ENCODE peak calls at places on chromosomes 4 and X, in four cellular contexts. J is mesendoderm, E is neuronal stem cell, N is H9. W is an unnamed sample.

GRCh38 chr4:186725422-186726149 is 1.9 kb upstream of the FAT1 start:
- DNase-seq in N (peak; percentile 70), E (peak; percentile 63), J (peak; percentile 76), W (peak; percentile 88)

GRCh38 chrX:152872522-152872921 is 25.3 kb upstream of the ZNF185 start:
- DNase-seq in J (no peak), N (no peak), E (no peak), W (no peak)

GRCh38 chrX:45347877-45348675 is 147.4 kb upstream of the DIPK2B start:
- DNase-seq in E (no peak), J (no peak), N (no peak), W (peak; percentile 21)

GRCh38 chr4:147409350-147409749 is 71.5 kb upstream of the EDNRA start:
- DNase-seq in J (no peak), N (no peak), E (no peak), W (peak; percentile 57)

GRCh38 chr4:48553720-48554119 is 63.7 kb downstream of the ZAR1 start:
- DNase-seq in E (no peak), J (no peak), N (no peak), W (no peak)

GRCh38 chr4:60366661-60367060 is 833.5 kb upstream of the ADGRL3 start:
- DNase-seq in J (no peak), N (no peak), E (no peak), W (no peak)

GRCh38 chr4:99655315-99656081 is 2.1 kb downstream of the C4orf54 start:
- DNase-seq in E (no peak), J (no peak), N (no peak), W (peak; percentile 47)

GRCh38 chr4:145786261-145786660 is 106.3 kb downstream of the C4orf51 start:
- DNase-seq in E (no peak), J (no peak), N (no peak), W (no peak)

GRCh38 chrX:7278356-7278755 is 130.4 kb upstream of the PUDP start:
- DNase-seq in E (no peak), N (no peak), J (no peak), W (no peak)

GRCh38 chr4:80129785-80130184 is 56.8 kb upstream of the ANTXR2 start:
- DNase-seq in N (no peak), J (no peak), E (no peak), W (no peak)

GRCh38 chr4:142406917-142407501 is 439.1 kb downstream of the INPP4B start:
- DNase-seq in J (no peak), E (no peak), N (no peak), W (no peak)

GRCh38 chr4:39698424-39699009 is 581 bp downstream of the UBE2K start:
- DNase-seq in J (peak; percentile 89), N (peak; percentile 61), E (no peak), W (no peak)

GRCh38 chrX:130103605-130104004 is 6.7 kb downstream of the ELF4 start:
- DNase-seq in N (no peak), J (no peak), E (no peak), W (no peak)

GRCh38 chr4:57103051-57103450 is 7.1 kb downstream of the IGFBP7 start:
- DNase-seq in J (no peak), N (no peak), E (no peak), W (peak; percentile 35)
- H3K18ac ChIP-seq in J (no peak overlapping the region), N (peak overlapping the region; percentile 47), E (no peak overlapping the region), W (peak overlapping the region; percentile 28)

GRCh38 chr4:122900314-122900713 is 22.1 kb downstream of the NUDT6 start:
- DNase-seq in N (no peak), J (no peak), E (no peak), W (no peak)

GRCh38 chr4:122901621-122902020 is 20.8 kb downstream of the NUDT6 start:
- DNase-seq in J (no peak), E (no peak), N (no peak), W (peak; percentile 58)

GRCh38 chr4:122898370-122899150 is 23.8 kb downstream of the NUDT6 start:
- DNase-seq in E (no peak), N (no peak), J (no peak), W (peak; percentile 92)

GRCh38 chr4:122896270-122896669 is 26.1 kb downstream of the NUDT6 start:
- DNase-seq in E (no peak), N (no peak), J (no peak), W (no peak)

DNA sequence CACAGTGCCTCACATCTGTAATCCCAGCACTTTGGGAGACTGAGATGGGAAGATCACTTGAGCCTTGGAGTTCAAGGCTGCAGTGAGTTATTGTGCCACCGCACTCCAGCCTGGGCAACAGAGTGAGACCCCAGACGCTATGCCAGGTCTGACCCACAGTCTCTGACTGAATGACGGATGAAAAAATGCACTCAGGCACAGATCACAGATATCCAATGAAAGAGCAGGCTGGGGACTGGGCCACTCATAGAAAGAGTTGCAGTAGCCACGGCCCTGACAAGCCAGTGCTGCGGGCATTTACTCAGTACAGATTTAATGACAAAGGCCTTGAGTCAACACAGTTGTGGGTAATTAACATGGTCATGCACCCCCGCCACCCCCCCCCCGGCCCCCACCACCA is 22.7 kb downstream of the NUDT6 start:
- DNase-seq in J (no peak), E (no peak), N (peak; percentile 71), W (no peak)
- H3K18ac ChIP-seq in J (no peak overlapping the region), E (no peak overlapping the region), N (no peak overlapping the region), W (peak overlapping the region; percentile 6)

GRCh38 chr4:38665846-38666490 is 2.0 kb downstream of the KLF3 start:
- DNase-seq in J (no peak), E (no peak), N (no peak), W (no peak)

GRCh38 chr4:38668203-38668602 is 4.2 kb downstream of the KLF3 start:
- DNase-seq in J (no peak), N (no peak), E (no peak), W (no peak)

GRCh38 chr4:38669233-38669632 is 5.2 kb downstream of the KLF3 start:
- DNase-seq in N (no peak), J (peak; percentile 53), E (no peak), W (no peak)

GRCh38 chr4:38664704-38665401 is 854 bp downstream of the KLF3 start:
- DNase-seq in N (peak; percentile 71), E (peak; percentile 70), J (peak; percentile 87), W (peak; percentile 56)

GRCh38 chr4:38667005-38667771 is 3.2 kb downstream of the KLF3 start:
- DNase-seq in J (peak; percentile 99), E (peak; percentile 85), N (peak; percentile 93), W (peak; percentile 99)
- H3K18ac ChIP-seq in J (peak overlapping the region; percentile 78), E (no peak overlapping the region), N (peak overlapping the region; percentile 84), W (peak overlapping the region; percentile 90)

DNA sequence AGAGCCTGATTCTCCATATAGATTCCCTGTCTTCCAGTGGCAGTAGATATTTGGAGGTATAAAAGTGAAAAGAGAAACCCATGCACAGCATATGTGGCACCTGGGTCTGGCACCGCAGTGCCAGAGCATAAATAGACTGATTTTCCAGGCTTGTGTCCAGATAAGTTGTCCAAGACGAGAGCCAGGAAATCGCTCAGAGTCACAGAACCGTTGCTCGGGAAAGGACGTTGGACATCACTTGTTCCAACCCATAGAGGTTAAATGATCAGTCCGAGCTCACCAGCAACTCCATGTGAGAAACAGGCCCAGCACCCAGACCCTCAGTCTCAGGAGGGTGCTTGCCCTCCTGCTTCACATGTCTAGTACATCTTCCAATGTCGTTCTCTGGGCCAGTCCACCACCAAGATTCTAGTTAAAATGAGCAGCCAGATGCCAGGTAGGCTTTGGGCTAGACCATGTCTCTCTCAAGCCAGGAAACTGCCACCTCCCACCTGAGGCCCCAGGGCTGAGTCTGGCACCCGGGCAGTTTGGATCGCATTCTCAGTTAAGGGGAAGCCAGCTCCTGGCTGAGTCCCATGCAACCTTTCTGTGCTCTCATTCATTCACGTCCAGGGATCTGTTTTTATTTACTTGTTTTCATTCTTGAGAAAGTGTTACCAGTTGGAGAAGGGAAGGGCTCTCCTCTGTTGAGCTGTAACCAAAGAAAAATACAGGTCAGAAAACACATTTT is 91.8 kb downstream of the PHOX2B start:
- DNase-seq in N (no peak), E (no peak), J (peak; percentile 10), W (no peak)
- H3K18ac ChIP-seq in N (no peak overlapping the region), E (no peak overlapping the region), J (no peak overlapping the region), W (no peak overlapping the region)

GRCh38 chr4:41428941-41429669 is 108.9 kb upstream of the LIMCH1 start:
- DNase-seq in J (no peak), E (no peak), N (no peak), W (no peak)
- H3K18ac ChIP-seq in J (no peak overlapping the region), E (no peak overlapping the region), N (no peak overlapping the region), W (no peak overlapping the region)

GRCh38 chrX:110317079-110317819 is 636 bp downstream of the AMMECR1 start:
- DNase-seq in E (peak; percentile 0), J (peak; percentile 16), N (no peak), W (no peak)
- H3K18ac ChIP-seq in E (peak overlapping the region; percentile 99), J (peak overlapping the region; percentile 64), N (peak overlapping the region; percentile 90), W (peak overlapping the region; percentile 84)

DNA sequence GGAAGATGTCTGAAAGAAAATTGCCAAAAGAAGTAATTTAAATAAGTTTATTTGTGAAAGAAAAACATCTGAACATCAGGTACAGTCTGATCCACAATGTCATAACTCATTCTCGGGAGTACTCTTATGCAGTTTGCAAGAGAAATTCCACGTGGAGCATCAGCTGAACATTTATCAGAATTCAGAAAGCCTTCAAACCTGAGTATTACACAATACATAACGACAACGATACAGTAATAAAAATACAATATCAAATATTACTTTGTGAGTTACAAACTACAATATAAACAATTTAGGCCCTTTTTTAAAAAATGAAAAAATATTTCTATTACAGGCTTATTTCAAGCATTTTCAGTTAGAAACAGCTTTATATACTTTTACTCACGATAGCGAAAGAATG is 116.4 kb downstream of the RAB28 start:
- DNase-seq in J (no peak), E (no peak), N (no peak), W (no peak)
- H3K18ac ChIP-seq in J (no peak overlapping the region), E (no peak overlapping the region), N (no peak overlapping the region), W (no peak overlapping the region)

GRCh38 chr4:165433529-165433928 is 54.7 kb downstream of the CPE start:
- DNase-seq in E (no peak), J (no peak), N (peak; percentile 38), W (no peak)

GRCh38 chr4:165425629-165426028 is 46.8 kb downstream of the CPE start:
- DNase-seq in E (no peak), J (no peak), N (no peak), W (no peak)

GRCh38 chr4:165426769-165427168 is 48.0 kb downstream of the CPE start:
- DNase-seq in J (no peak), E (no peak), N (no peak), W (no peak)

GRCh38 chr4:165426331-165426730 is 47.5 kb downstream of the CPE start:
- DNase-seq in N (no peak), J (no peak), E (no peak), W (no peak)

DNA sequence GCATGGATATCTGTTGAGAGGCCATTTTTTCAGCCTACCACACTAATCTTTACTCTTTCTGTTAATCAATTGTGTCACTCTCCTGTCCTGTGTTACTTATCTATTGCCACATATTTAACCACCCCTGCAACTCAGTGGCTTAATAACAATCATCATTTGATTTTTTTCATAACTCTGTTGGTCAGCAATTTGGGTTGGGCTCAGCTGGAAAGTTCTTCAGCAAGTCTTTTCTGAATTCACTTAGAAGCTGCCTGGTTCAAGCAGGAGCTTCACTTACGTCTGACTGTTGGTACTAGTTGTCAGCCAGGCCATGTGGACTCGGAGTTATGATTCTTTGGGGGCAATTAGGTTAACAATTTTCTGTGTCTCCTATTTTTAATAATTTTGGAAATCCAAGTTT is 50.1 kb downstream of the CPE start:
- DNase-seq in E (no peak), J (no peak), N (no peak), W (no peak)
- H3K18ac ChIP-seq in E (no peak overlapping the region), J (no peak overlapping the region), N (no peak overlapping the region), W (no peak overlapping the region)

DNA sequence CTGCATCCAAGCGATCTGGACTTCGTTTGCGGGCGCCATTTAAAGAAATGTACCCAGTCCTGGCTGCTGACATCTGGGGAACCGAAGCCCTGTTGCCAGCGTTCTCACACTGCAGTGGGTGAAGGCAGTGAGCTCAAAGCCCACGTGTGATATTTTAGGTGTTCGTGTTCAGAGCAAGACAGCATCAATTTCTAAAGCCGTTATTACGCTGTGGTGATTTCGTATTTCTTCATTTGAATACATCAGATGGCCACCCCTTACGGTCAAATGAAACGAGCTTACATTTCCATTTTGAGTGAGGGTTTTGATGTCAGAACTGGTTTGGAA is 380 bp upstream of the C4orf36 start:
- DNase-seq in N (no peak), J (no peak), E (no peak), W (no peak)
- H3K18ac ChIP-seq in N (peak overlapping the region; percentile 86), J (peak overlapping the region; percentile 89), E (peak overlapping the region; percentile 99), W (peak overlapping the region; percentile 39)

W was measured in IMR-90.